ENCODE peak calls at places on chromosomes 5 and 9, in eight cellular contexts. D is K562, V is endodermal cell, Q is colonic mucosa, I is endothelial cell of umbilical vein, S is fibroblast of lung, L is IMR-90, X is H1. F is an unnamed sample.

GRCh38 chr9:4116091-4116581 is 183.7 kb downstream of the GLIS3 start:
- DNase-seq in D (no peak), V (no peak), Q (no peak), I (no peak), S (peak), L (peak), X (no peak), F (no peak)

GRCh38 chr9:33690156-33690908 is 105.0 kb upstream of the PRSS3 start:
- DNase-seq in D (no peak), V (no peak), Q (no peak), I (no peak), S (no peak), L (no peak), X (no peak), F (no peak)

GRCh38 chr5:141882594-141883183 is 4.5 kb upstream of the PCDH1 start:
- DNase-seq in D (no peak), V (no peak), Q (no peak), I (no peak), S (no peak), L (no peak), X (peak), F (peak)

GRCh38 chr5:14281746-14282181 is 138.6 kb downstream of the TRIO start:
- DNase-seq in D (peak), V (no peak), Q (no peak), I (no peak), S (no peak), L (no peak), X (no peak), F (no peak)

GRCh38 chr5:73834693-73835092 is 208.7 kb downstream of the ARHGEF28 start:
- DNase-seq in D (no peak), V (no peak), Q (no peak), I (no peak), S (no peak), L (no peak), X (no peak), F (no peak)

GRCh38 chr5:33726422-33727165 is 165.2 kb downstream of the ADAMTS12 start:
- DNase-seq in D (no peak), V (no peak), Q (no peak), I (no peak), S (peak), L (peak), X (no peak), F (no peak)

GRCh38 chr5:53313131-53313530 is 167.3 kb upstream of the FST start:
- DNase-seq in D (no peak), V (no peak), Q (no peak), I (no peak), S (no peak), L (no peak), X (no peak), F (no peak)

GRCh38 chr9:2407450-2407849 is 214.1 kb upstream of the VLDLR start:
- DNase-seq in D (no peak), V (no peak), Q (no peak), I (no peak), S (no peak), L (no peak), X (no peak), F (no peak)

GRCh38 chr9:101018391-101018990 is 10.0 kb upstream of the PLPPR1 start:
- DNase-seq in D (no peak), V (no peak), Q (no peak), I (no peak), S (no peak), L (no peak), X (no peak), F (no peak)

GRCh38 chr5:132839426-132840301 is 9.2 kb upstream of the SHROOM1 start:
- DNase-seq in D (no peak), V (peak), Q (peak), I (peak), S (peak), L (peak), X (no peak), F (no peak)

GRCh38 chr5:144207875-144208444 is 37.3 kb downstream of the KCTD16 start:
- DNase-seq in D (no peak), V (no peak), Q (no peak), I (no peak), S (no peak), L (no peak), X (no peak), F (no peak)

GRCh38 chr9:86601697-86602096 is 247.5 kb upstream of the TUT7 start:
- DNase-seq in D (no peak), V (no peak), Q (no peak), I (no peak), S (peak), L (peak), X (no peak), F (no peak)

GRCh38 chr9:127283917-127284316 is 19.3 kb downstream of the GARNL3 start:
- DNase-seq in D (no peak), V (peak), Q (peak), I (peak), S (peak), L (peak), X (no peak), F (no peak)

GRCh38 chr5:61023131-61023530 is 78.1 kb downstream of the NDUFAF2 start:
- DNase-seq in D (no peak), V (no peak), Q (no peak), I (no peak), S (peak), L (peak), X (no peak), F (no peak)

GRCh38 chr5:124888050-124888506 is 141.6 kb upstream of the ZNF608 start:
- DNase-seq in D (no peak), V (peak), Q (no peak), I (no peak), S (no peak), L (no peak), X (no peak), F (no peak)

GRCh38 chr9:114448706-114449105 is 56.6 kb downstream of the WHRN start:
- DNase-seq in D (no peak), V (no peak), Q (no peak), I (no peak), S (peak), L (peak), X (no peak), F (peak)

GRCh38 chr9:114450833-114451706 is 54.2 kb downstream of the WHRN start:
- DNase-seq in D (no peak), V (peak), Q (no peak), I (no peak), S (no peak), L (no peak), X (no peak), F (no peak)

GRCh38 chr9:114451707-114452031 is 53.6 kb downstream of the WHRN start:
- DNase-seq in D (no peak), V (no peak), Q (no peak), I (no peak), S (no peak), L (no peak), X (no peak), F (no peak)

GRCh38 chr9:114449236-114449635 is 56.0 kb downstream of the WHRN start:
- DNase-seq in D (no peak), V (no peak), Q (no peak), I (no peak), S (no peak), L (no peak), X (no peak), F (no peak)

DNA sequence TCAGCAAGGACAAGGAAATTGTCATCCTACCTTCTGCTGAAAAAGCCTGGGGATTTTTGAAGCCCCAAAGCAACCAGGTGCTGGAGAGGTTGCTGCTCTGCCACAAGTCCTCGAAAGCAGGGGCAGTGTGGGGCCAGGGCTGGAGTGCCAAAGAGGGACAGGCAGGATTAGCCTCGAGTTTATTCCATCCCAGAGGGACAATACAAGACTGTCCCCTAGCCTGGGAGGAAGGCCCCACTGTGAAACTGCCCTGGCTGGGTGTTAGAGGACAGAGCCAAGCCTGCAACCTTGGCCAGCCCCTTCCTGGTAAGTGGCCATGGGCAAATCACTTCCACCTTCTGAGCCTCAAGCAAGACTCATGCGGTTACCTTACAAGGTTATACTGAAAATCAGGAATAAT is 55.1 kb downstream of the WHRN start:
- DNase-seq in D (no peak), V (no peak), Q (no peak), I (no peak), S (no peak), L (no peak), X (no peak), F (peak)
- H3K27ac ChIP-seq in D (no peak), V (no peak), Q (no peak), I (no peak), S (no peak), L (no peak), X (no peak), F (no peak)

DNA sequence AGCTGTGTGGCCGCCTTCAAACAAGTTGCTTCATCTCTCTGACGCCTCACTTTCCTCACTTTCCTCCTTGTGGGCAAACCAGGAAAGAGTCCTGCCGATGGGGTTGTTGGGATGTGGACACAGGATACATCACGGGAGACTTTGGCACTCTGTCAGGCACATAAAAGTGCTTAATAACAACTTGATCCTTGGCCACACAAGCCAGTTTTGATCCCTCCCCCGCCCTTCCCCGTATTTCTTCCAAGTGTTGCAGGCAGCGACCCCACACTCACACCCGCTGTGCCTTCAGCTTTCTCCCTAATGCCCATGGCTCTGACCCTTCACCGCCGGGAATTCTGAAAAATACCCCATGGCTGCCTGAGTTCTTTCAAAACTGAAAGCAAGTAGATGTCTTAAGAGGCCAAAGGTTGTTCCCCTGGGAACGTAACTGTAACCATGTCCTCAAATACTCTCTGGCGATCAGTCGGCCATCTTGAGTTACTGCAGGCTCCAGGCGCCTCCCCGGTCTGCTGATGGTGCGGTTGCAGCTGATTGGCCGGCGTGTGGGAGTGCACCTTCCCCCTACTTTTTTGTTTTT is 59.8 kb downstream of the ARHGEF37 start:
- DNase-seq in D (peak), V (no peak), Q (peak), I (no peak), S (peak), L (peak), X (no peak), F (peak)
- H3K9ac ChIP-seq in D (no peak), V (no peak), Q (peak), I (no peak), S (peak), L (no peak), X (no peak), F (peak)

GRCh38 chr5:31193591-31194457 is at the start of gene CDH6:
- DNase-seq in D (no peak), V (peak), Q (no peak), I (no peak), S (peak), L (peak), X (peak), F (peak)

GRCh38 chr5:31193026-31193425 is 460 bp upstream of the CDH6 start:
- DNase-seq in D (no peak), V (no peak), Q (no peak), I (no peak), S (no peak), L (no peak), X (no peak), F (no peak)

GRCh38 chr5:31194458-31194808 is 947 bp downstream of the CDH6 start:
- DNase-seq in D (no peak), V (no peak), Q (no peak), I (no peak), S (peak), L (peak), X (no peak), F (no peak)

GRCh38 chr5:31194892-31195291 is 1.4 kb downstream of the CDH6 start:
- DNase-seq in D (no peak), V (no peak), Q (no peak), I (no peak), S (no peak), L (peak), X (no peak), F (no peak)

DNA sequence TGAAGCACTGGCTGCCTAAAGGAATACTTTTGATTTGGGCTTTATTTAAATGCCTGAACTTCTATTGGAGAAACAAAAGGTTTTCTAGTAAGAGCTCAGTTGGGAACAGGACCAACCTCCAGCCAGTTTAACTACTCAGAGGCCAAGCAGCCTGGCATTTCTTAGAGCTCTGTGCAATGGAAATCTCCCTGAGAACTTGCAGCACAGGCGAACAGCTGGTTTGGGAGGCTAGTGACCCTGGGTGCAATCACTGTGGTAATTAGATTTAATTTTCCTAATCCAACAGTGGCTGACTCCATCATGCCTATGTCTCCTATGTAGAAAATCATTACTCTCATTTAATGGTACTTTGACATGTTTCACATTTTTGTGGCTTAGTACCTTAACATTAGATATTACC is 1.0 kb upstream of the CDH6 start:
- DNase-seq in D (no peak), V (no peak), Q (no peak), I (no peak), S (no peak), L (peak), X (no peak), F (no peak)
- H3K4me3 ChIP-seq in D (no peak), V (no peak), Q (no peak), I (no peak), S (no peak), L (no peak), X (no peak), F (peak)

GRCh38 chr5:148014276-148014675 is 49.5 kb upstream of the SPINK5 start:
- DNase-seq in D (no peak), V (no peak), Q (no peak), I (peak), S (no peak), L (no peak), X (no peak), F (no peak)
- H3K27ac ChIP-seq in D (no peak), V (no peak), Q (no peak), I (no peak), S (no peak), L (no peak), X (no peak), F (no peak)

GRCh38 chr9:16459421-16460148 is 410.9 kb downstream of the BNC2 start:
- DNase-seq in D (no peak), V (no peak), Q (no peak), I (no peak), S (no peak), L (peak), X (no peak), F (no peak)
- H3K9ac ChIP-seq in D (no peak), V (no peak), Q (no peak), I (no peak), S (no peak), L (no peak), X (no peak), F (no peak)